ENCODE peak calls at places on chromosomes 6 and 20, in five cellular contexts. R, L, T, P and M are unnamed samples.

GRCh38 chr6:41577865-41578713 is 31.9 kb downstream of the FOXP4 start:
- DNase-seq in R (no peak), L (peak), T (no peak), P (peak), M (no peak)

GRCh38 chr6:125859691-125860210 is 69.0 kb downstream of the NCOA7 start:
- DNase-seq in R (no peak), L (peak), T (no peak), P (no peak), M (no peak)

GRCh38 chr6:46954819-46955520 is 33.2 kb upstream of the ADGRF5 start:
- DNase-seq in R (no peak), L (no peak), T (no peak), P (no peak), M (no peak)

GRCh38 chr20:8132632-8133587 is 844 bp downstream of the PLCB1 start:
- DNase-seq in R (peak), L (peak), T (peak), P (no peak), M (peak)

GRCh38 chr6:137647762-137648412 is 153.7 kb upstream of the OLIG3 start:
- DNase-seq in R (no peak), L (peak), T (no peak), P (peak), M (no peak)

GRCh38 chr6:17714879-17715860 is 8.4 kb upstream of the NUP153 start:
- DNase-seq in R (no peak), L (peak), T (no peak), P (peak), M (no peak)

GRCh38 chr6:73675466-73676098 is 20.4 kb upstream of the CD109 start:
- DNase-seq in R (peak), L (peak), T (peak), P (peak), M (peak)

GRCh38 chr6:9523462-9523861 is 891.4 kb downstream of the TFAP2A start:
- DNase-seq in R (no peak), L (peak), T (no peak), P (peak), M (no peak)

GRCh38 chr20:47688385-47689381 is 96.6 kb downstream of the SULF2 start:
- DNase-seq in R (no peak), L (no peak), T (no peak), P (no peak), M (no peak)

GRCh38 chr6:72841195-72841594 is 219.3 kb downstream of the KCNQ5 start:
- DNase-seq in R (no peak), L (no peak), T (no peak), P (no peak), M (no peak)

GRCh38 chr6:97059473-97059872 is 134.9 kb downstream of the KLHL32 start:
- DNase-seq in R (no peak), L (peak), T (no peak), P (peak), M (no peak)

GRCh38 chr6:33297406-33297955 is 1.3 kb downstream of the RGL2 start:
- DNase-seq in R (peak), L (no peak), T (no peak), P (peak), M (peak)

GRCh38 chr6:150652848-150653613 is 53.3 kb downstream of the PLEKHG1 start:
- DNase-seq in R (no peak), L (peak), T (no peak), P (no peak), M (no peak)

GRCh38 chr6:7311920-7312615 is 931 bp downstream of the SSR1 start:
- DNase-seq in R (no peak), L (peak), T (no peak), P (no peak), M (no peak)

GRCh38 chr6:82917346-82918064 is 148.1 kb downstream of the UBE3D start:
- DNase-seq in R (no peak), L (peak), T (no peak), P (peak), M (no peak)

GRCh38 chr6:47033029-47033796 is 8.9 kb downstream of the ADGRF1 start:
- DNase-seq in R (no peak), L (no peak), T (no peak), P (no peak), M (no peak)

GRCh38 chr6:40882321-40882720 is 156.7 kb downstream of the UNC5CL start:
- DNase-seq in R (no peak), L (no peak), T (no peak), P (no peak), M (no peak)

GRCh38 chr6:133040025-133040838 is 200.9 kb upstream of the EYA4 start:
- DNase-seq in R (no peak), L (peak), T (no peak), P (no peak), M (no peak)

GRCh38 chr20:4318891-4319290 is 303.5 kb upstream of the RNF24 start:
- DNase-seq in R (no peak), L (no peak), T (no peak), P (no peak), M (no peak)

GRCh38 chr6:37696841-37697735 is 595 bp downstream of the MDGA1 start:
- DNase-seq in R (no peak), L (peak), T (no peak), P (no peak), M (peak)

DNA sequence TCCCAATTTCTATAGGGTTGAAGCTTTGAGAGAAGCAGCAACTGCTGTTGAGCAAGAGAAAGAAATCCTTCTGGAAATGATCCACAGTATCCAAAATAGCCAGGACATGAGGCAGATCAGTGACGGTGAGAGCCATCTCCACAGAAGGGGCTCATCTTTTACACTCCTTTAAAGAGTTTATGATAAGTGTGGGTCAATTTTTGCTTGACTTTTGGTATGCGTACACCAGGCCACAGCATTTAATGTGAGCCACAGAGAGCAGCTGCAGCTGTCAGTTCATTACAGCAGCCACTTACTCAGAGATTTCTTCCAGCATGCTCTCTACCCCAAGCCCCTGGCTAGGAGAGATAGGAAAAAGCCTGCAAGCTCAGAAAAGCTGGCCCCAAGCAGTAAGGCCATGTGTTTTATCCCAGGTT is 9.9 kb downstream of the BAG2 start:
- DNase-seq in R (no peak), L (no peak), T (no peak), P (no peak), M (no peak)
- H3K27ac ChIP-seq in R (no peak), L (peak), T (peak), P (no peak), M (no peak)

GRCh38 chr6:54056105-54056504 is 55.1 kb upstream of the MLIP start:
- DNase-seq in R (no peak), L (no peak), T (no peak), P (no peak), M (no peak)
- H3K4me3 ChIP-seq in R (no peak), L (no peak), T (no peak), P (no peak), M (no peak)

GRCh38 chr20:49123982-49124381 is 64.2 kb downstream of the STAU1 start:
- DNase-seq in R (no peak), L (no peak), T (no peak), P (peak), M (no peak)
- H3K27ac ChIP-seq in R (no peak), L (no peak), T (no peak), P (no peak), M (no peak)

GRCh38 chr6:27311806-27312145 is 297 bp downstream of the POM121L2 start:
- DNase-seq in R (no peak), L (no peak), T (no peak), P (no peak), M (no peak)
- H3K4me3 ChIP-seq in R (peak), L (peak), T (peak), P (no peak), M (no peak)

GRCh38 chr6:145964948-145965366 is 799 bp upstream of the SHPRH start:
- DNase-seq in R (no peak), L (peak), T (no peak), P (no peak), M (no peak)
- H3K27ac ChIP-seq in R (peak), L (peak), T (peak), P (peak), M (peak)

DNA sequence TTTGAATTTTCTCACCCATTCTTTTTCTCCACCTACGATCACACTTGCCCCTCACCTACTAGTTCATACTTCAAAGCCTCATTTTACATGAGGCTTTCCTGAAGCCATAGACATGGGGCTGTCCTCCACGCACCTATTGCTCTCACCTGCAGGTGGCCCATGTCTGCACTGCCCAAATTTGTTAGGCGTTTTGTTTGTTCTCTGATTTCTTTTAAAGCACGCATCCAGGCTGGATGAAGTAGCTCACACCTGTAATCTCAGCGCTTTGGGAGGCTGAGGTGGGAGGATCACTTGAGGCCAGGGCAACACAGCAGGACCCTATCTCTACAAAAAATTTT is 106.8 kb upstream of the RIPOR2 start:
- DNase-seq in R (no peak), L (no peak), T (no peak), P (no peak), M (no peak)
- H3K4me3 ChIP-seq in R (no peak), L (no peak), T (no peak), P (no peak), M (peak)

DNA sequence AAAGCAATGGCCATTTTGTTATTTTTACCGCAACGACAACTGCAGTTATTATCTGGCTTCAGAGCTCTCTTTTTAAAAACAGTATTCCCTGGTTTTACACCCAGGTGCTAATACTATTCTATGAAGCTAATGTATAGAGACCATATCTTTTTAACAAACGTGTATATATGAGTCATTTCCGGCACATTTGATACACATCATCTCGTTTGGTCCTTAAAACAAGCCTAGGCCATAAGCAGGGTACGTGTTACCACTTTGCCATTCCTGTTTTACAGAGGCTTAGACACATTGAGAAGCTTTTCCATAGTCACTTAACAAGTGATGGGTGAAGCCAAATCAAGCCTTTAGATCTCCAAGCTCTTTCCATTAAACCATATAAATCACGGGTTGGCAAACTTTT is 5.5 kb downstream of the TRAF3IP2 start:
- DNase-seq in R (no peak), L (no peak), T (no peak), P (no peak), M (no peak)
- H3K27ac ChIP-seq in R (peak), L (no peak), T (peak), P (no peak), M (no peak)